ENCODE peak calls at places on chromosomes 11 and 22, in ten cellular contexts. N is lung; L is IMR-90; Y is kidney; J is cardiac muscle cell; P is CD4-positive, CD25-positive, alpha-beta regulatory T cell; Z is astrocyte; X is thoracic aorta; E is fibroblast of lung; O is mesenchymal stem cell. S is an unnamed sample. For H3K4me1 and H3K9me3, the result is how much of the 10 kb centered on the place peaks cover.

GRCh38 chr11:15688351-15688792 is 573.6 kb downstream of the INSC start:
- DNase-seq in N (no peak), L (peak), Y (no peak), J (peak), P (no peak), Z (peak), X (no peak), E (peak), O (peak), S (no peak)

GRCh38 chr22:40040927-40041326 is 46.2 kb downstream of the FAM83F start:
- DNase-seq in N (no peak), L (no peak), Y (peak), J (peak), P (no peak), Z (no peak), X (no peak), E (peak), O (peak), S (peak)

GRCh38 chr11:101176381-101176780 is 46.8 kb upstream of the PGR start:
- DNase-seq in N (no peak), L (no peak), Y (no peak), J (no peak), P (no peak), Z (no peak), X (no peak), E (peak), O (no peak), S (no peak)

GRCh38 chr11:9672288-9672916 is 8.5 kb downstream of the SWAP70 start:
- DNase-seq in N (no peak), L (peak), Y (no peak), J (no peak), P (no peak), Z (peak), X (no peak), E (no peak), O (peak), S (no peak)

GRCh38 chr22:44413211-44413610 is 84.8 kb downstream of the RTL6 start:
- DNase-seq in N (no peak), L (no peak), Y (peak), J (no peak), P (no peak), Z (no peak), X (no peak), E (no peak), O (no peak), S (no peak)

GRCh38 chr11:21654091-21654490 is 538.8 kb upstream of the ANO5 start:
- DNase-seq in N (no peak), L (no peak), Y (no peak), J (no peak), P (no peak), Z (no peak), X (no peak), E (no peak), O (no peak), S (no peak)

GRCh38 chr22:32712644-32713355 is 88.7 kb upstream of the TIMP3 start:
- DNase-seq in N (no peak), L (no peak), Y (no peak), J (peak), P (no peak), Z (no peak), X (no peak), E (no peak), O (no peak), S (no peak)

GRCh38 chr22:20423636-20424511 is 13.8 kb downstream of the SCARF2 start:
- DNase-seq in N (no peak), L (no peak), Y (peak), J (no peak), P (no peak), Z (no peak), X (no peak), E (no peak), O (no peak), S (no peak)

GRCh38 chr22:50507421-50507990 is at the start of gene LMF2:
- DNase-seq in N (peak), L (no peak), Y (peak), J (no peak), P (peak), Z (no peak), X (no peak), E (no peak), O (peak), S (no peak)

GRCh38 chr11:77191823-77192495 is 63.9 kb downstream of the MYO7A start:
- DNase-seq in N (peak), L (peak), Y (peak), J (peak), P (no peak), Z (peak), X (no peak), E (peak), O (peak), S (peak)

GRCh38 chr22:41449321-41449720 is 2.7 kb upstream of the TOB2 start:
- DNase-seq in N (no peak), L (no peak), Y (no peak), J (no peak), P (no peak), Z (no peak), X (no peak), E (no peak), O (no peak), S (no peak)

GRCh38 chr11:19071255-19071654 is 10.7 kb upstream of the MRGPRX2 start:
- DNase-seq in N (peak), L (peak), Y (peak), J (peak), P (peak), Z (peak), X (no peak), E (peak), O (peak), S (peak)

GRCh38 chr11:112620621-112621394 is 340.4 kb upstream of the NCAM1 start:
- DNase-seq in N (no peak), L (no peak), Y (no peak), J (peak), P (no peak), Z (peak), X (no peak), E (no peak), O (peak), S (no peak)

GRCh38 chr22:17807571-17808410 is 33.5 kb upstream of the BID start:
- DNase-seq in N (peak), L (peak), Y (peak), J (peak), P (no peak), Z (peak), X (no peak), E (peak), O (peak), S (peak)

GRCh38 chr11:82718307-82718706 is 15.4 kb downstream of the FAM181B start:
- DNase-seq in N (no peak), L (peak), Y (no peak), J (peak), P (no peak), Z (peak), X (no peak), E (peak), O (peak), S (peak)

GRCh38 chr11:126640186-126640585 is 284.7 kb downstream of the ST3GAL4 start:
- DNase-seq in N (no peak), L (no peak), Y (no peak), J (no peak), P (no peak), Z (no peak), X (no peak), E (no peak), O (no peak), S (no peak)

GRCh38 chr11:75592699-75593098 is 30.6 kb downstream of the SERPINH1 start:
- DNase-seq in N (no peak), L (no peak), Y (no peak), J (no peak), P (no peak), Z (no peak), X (no peak), E (no peak), O (no peak), S (no peak)

GRCh38 chr11:100619484-100619883 is 67.6 kb upstream of the ARHGAP42 start:
- DNase-seq in N (no peak), L (peak), Y (no peak), J (peak), P (no peak), Z (peak), X (no peak), E (no peak), O (peak), S (peak)

GRCh38 chr11:69896250-69896649 is 77.0 kb upstream of the FGF3 start:
- DNase-seq in N (no peak), L (peak), Y (no peak), J (no peak), P (no peak), Z (peak), X (no peak), E (peak), O (peak), S (no peak)

GRCh38 chr11:43830928-43831440 is 49.6 kb upstream of the ALKBH3 start:
- DNase-seq in N (no peak), L (peak), Y (no peak), J (peak), P (no peak), Z (peak), X (peak), E (peak), O (peak), S (peak)

DNA sequence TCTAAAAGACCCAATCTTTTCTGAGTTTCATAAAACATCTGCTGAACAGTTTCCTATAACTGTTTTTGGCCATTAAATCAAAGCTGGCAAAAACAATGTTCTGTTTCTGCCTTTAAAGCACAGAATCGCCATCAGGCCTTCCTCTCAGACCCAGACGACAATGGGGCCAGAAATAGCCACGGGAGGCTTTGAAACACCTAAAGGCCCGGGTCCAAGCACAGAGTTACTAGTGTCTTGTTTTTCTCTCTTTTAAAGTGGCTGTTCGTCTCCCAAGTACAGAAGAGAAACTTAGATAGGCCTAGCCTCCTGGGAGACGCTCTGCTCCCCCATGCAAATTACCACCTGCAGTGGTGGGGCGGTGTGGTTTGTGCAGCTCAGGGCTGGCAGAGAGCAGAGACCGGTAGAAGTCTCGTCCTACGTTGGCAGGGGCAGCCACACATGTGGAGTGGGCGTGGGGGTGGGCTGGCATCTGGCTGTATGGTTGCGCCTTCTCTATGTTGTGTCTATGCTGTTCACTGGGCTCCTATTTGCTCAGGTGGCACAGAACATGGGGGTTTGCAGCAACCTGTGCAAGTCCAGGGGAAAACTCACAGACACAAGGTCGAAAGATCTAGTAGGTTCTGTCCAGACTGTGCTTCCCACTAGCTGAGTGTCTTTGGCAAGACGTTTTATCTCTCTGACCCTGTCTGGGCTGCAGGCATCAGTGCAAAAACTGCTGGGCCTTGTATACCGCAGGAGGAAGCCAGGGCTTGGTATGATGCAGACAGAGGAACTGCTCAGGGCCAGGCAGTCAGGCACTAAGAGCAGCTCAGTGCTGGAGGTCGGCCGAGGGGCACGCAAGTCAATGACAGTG is 23.6 kb upstream of the ETS1 start:
- DNase-seq in N (no peak), L (no peak), Y (no peak), J (no peak), P (peak), Z (no peak), X (no peak), E (no peak), O (no peak), S (no peak)
- H3K4me1 ChIP-seq in N (under half), L (under half), Y (under half), J (under half), P (under half), Z (under half), X (under half), E (under half), O (under half), S (under half)

GRCh38 chr11:5930614-5931013 is 11.4 kb upstream of the OR56A3 start:
- DNase-seq in N (no peak), L (no peak), Y (no peak), J (no peak), P (no peak), Z (no peak), X (no peak), E (no peak), O (no peak), S (no peak)

GRCh38 chr11:5931061-5931460 is 11.0 kb upstream of the OR56A3 start:
- DNase-seq in N (no peak), L (no peak), Y (no peak), J (no peak), P (no peak), Z (no peak), X (no peak), E (no peak), O (no peak), S (no peak)

GRCh38 chr11:5929984-5930383 is 12.1 kb upstream of the OR56A3 start:
- DNase-seq in N (no peak), L (no peak), Y (no peak), J (no peak), P (no peak), Z (no peak), X (no peak), E (no peak), O (no peak), S (no peak)

GRCh38 chr11:5933116-5933515 is 8.9 kb upstream of the OR56A3 start:
- DNase-seq in N (no peak), L (no peak), Y (no peak), J (no peak), P (no peak), Z (no peak), X (no peak), E (no peak), O (no peak), S (no peak)

GRCh38 chr11:5932671-5933070 is 9.4 kb upstream of the OR56A3 start:
- DNase-seq in N (no peak), L (no peak), Y (no peak), J (no peak), P (no peak), Z (no peak), X (no peak), E (no peak), O (no peak), S (no peak)
- H3K9me3 ChIP-seq in N (under half), L (half or more), Y (under half), J (under half), P (under half), Z (under half), X (under half), E (under half), O (under half), S (under half)

GRCh38 chr11:114165326-114166230 is 106.1 kb downstream of the ZBTB16 start:
- DNase-seq in N (no peak), L (no peak), Y (no peak), J (no peak), P (no peak), Z (no peak), X (no peak), E (no peak), O (no peak), S (no peak)
- H3K4me1 ChIP-seq in N (half or more), L (under half), Y (half or more), J (under half), P (half or more), Z (under half), X (half or more), E (under half), O (under half), S (half or more)

DNA sequence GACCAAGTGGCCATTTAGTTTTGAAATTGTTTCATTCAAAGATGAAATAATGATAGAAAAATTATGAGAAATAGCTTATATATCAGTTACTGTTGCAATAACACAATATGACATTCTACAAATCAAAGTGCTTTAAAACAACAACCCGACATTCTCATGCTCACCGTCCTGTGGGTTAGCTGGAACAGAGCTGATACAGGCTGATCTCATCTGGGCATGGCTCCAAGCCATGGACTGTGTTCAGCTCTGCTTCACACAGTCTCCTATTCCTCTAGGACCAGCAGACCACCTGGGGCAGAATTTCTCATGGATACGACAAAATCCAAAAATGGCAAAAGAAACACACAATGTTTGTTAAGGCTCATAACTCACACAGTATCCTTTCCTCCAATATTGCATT is 178.6 kb downstream of the CNTN5 start:
- DNase-seq in N (no peak), L (no peak), Y (no peak), J (peak), P (no peak), Z (peak), X (no peak), E (no peak), O (no peak), S (no peak)
- H3K9me3 ChIP-seq in N (under half), L (under half), Y (under half), J (under half), P (under half), Z (under half), X (under half), E (under half), O (under half), S (under half)

GRCh38 chr11:67309166-67309565 is 5.8 kb downstream of the SSH3 start:
- DNase-seq in N (no peak), L (no peak), Y (no peak), J (no peak), P (no peak), Z (no peak), X (no peak), E (no peak), O (no peak), S (no peak)
- H3K4me1 ChIP-seq in N (under half), L (under half), Y (under half), J (under half), P (under half), Z (under half), X (under half), E (under half), O (under half), S (under half)

DNA sequence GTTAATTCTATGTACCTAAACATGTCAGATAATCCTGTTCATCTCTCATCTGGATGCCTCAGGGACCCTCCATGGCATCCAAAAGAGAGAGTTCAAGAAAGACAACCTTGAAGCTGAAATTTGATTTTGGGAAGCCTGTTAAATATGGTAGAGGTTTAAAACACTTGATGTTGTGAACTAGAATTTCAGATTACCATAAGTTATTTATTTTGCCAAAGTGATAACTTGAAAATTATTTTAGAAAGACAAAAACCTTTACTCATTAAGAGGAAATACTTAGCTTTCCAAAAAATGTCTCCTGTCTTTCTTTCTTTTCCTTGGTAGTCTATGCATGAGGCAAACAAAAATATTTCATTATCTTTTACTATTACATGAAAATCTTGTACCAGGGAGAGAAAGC is 714.0 kb downstream of the NTM start:
- DNase-seq in N (no peak), L (no peak), Y (no peak), J (no peak), P (no peak), Z (no peak), X (no peak), E (no peak), O (no peak), S (no peak)
- H3K9me3 ChIP-seq in N (under half), L (under half), Y (under half), J (under half), P (under half), Z (under half), X (under half), E (under half), O (half or more), S (under half)

GRCh38 chr22:45683680-45684079 is 12.0 kb downstream of the ATXN10 start:
- DNase-seq in N (no peak), L (no peak), Y (no peak), J (no peak), P (no peak), Z (no peak), X (no peak), E (no peak), O (no peak), S (no peak)

GRCh38 chr22:45684169-45684568 is 12.5 kb downstream of the ATXN10 start:
- DNase-seq in N (no peak), L (peak), Y (no peak), J (no peak), P (no peak), Z (peak), X (no peak), E (no peak), O (no peak), S (no peak)

GRCh38 chr22:45686004-45686403 is 14.4 kb downstream of the ATXN10 start:
- DNase-seq in N (no peak), L (peak), Y (no peak), J (no peak), P (no peak), Z (peak), X (no peak), E (peak), O (peak), S (peak)

GRCh38 chr22:45683248-45683647 is 11.6 kb downstream of the ATXN10 start:
- DNase-seq in N (no peak), L (no peak), Y (no peak), J (no peak), P (no peak), Z (no peak), X (no peak), E (no peak), O (no peak), S (no peak)

DNA sequence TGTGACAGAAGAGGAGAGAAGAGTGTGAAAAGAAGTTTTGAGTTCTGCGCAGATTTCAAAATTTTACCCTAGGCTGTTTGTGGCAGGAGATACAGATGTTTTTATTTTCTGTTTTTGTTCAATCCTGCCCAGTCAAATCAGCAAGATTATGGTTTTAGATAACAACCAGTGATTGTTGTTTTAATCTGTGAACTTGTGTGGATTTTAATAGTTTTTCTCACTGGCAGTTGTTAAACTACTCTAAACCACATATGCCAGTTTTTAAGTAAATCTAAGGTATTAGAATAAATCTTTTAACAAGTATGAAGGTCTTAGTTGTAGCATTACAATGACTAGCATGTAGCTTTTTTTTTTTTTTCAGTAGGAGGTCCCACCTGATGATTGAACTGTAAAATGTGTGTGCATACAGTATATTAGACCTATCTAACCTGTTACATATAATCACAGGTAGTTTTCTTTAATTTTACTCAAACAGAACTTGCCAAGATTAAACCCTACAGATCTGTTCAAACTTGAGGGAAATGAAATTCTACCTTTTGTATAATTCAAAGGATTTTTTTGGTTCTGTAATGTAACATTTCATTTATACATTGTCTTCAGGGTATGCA is 13.2 kb downstream of the ATXN10 start:
- DNase-seq in N (no peak), L (no peak), Y (no peak), J (no peak), P (no peak), Z (no peak), X (no peak), E (no peak), O (no peak), S (no peak)
- H3K4me1 ChIP-seq in N (under half), L (under half), Y (under half), J (under half), P (under half), Z (half or more), X (half or more), E (under half), O (under half), S (half or more)

GRCh38 chr22:47304191-47304831 is 541.9 kb downstream of the TBC1D22A start:
- DNase-seq in N (no peak), L (no peak), Y (peak), J (no peak), P (no peak), Z (no peak), X (no peak), E (no peak), O (no peak), S (no peak)
- H3K9me3 ChIP-seq in N (under half), L (under half), Y (under half), J (under half), P (under half), Z (under half), X (under half), E (under half), O (under half), S (under half)

S was measured in adipocyte.